ENCODE peak calls at places on chromosome 17, in five cellular contexts. X is IMR-90, N is upper lobe of right lung, B is mesothelial cell of epicardium, O is activated B cell treated with CpG ODN at 0.5 μM for 24 hours. K is an unnamed sample.

GRCh38 chr17:52170963-52171572 is 12.6 kb upstream of the CA10 start:
- DNase-seq in X (no peak), N (no peak), B (no peak), O (no peak), K (peak; percentile 13)

GRCh38 chr17:1398900-1399299 is 1.1 kb downstream of the YWHAE start:
- DNase-seq in X (peak; percentile 40), N (no peak), B (no peak), O (no peak), K (peak; percentile 49)

GRCh38 chr17:16991349-16992009 is 19.6 kb upstream of the TNFRSF13B start:
- DNase-seq in X (peak; percentile 57), N (peak; percentile 93), B (peak; percentile 72), O (peak; percentile 82), K (peak; percentile 92)

GRCh38 chr17:76032073-76032779 is 5.1 kb upstream of the EVPL start:
- DNase-seq in X (no peak), N (no peak), B (no peak), O (no peak), K (no peak)

GRCh38 chr17:63911657-63912100 is 621 bp upstream of the CSHL1 start:
- DNase-seq in X (peak; percentile 8), N (peak; percentile 51), B (no peak), O (peak; percentile 59), K (peak; percentile 80)

GRCh38 chr17:46167826-46168569 is 25.2 kb downstream of the KANSL1 start:
- DNase-seq in X (peak; percentile 90), N (no peak), B (no peak), O (no peak), K (no peak)

GRCh38 chr17:45841883-45842525 is 2.7 kb upstream of the SPPL2C start:
- DNase-seq in X (no peak), N (no peak), B (no peak), O (no peak), K (no peak)

GRCh38 chr17:64173646-64174045 is 43.7 kb upstream of the ERN1 start:
- DNase-seq in X (no peak), N (no peak), B (no peak), O (no peak), K (no peak)

GRCh38 chr17:9971991-9972390 is 66.9 kb upstream of the RCVRN start:
- DNase-seq in X (peak; percentile 44), N (peak; percentile 65), B (no peak), O (no peak), K (no peak)

GRCh38 chr17:7035591-7036368 is at the start of gene SLC16A13:
- DNase-seq in X (peak; percentile 94), N (peak; percentile 99), B (peak; percentile 90), O (peak; percentile 92), K (peak; percentile 99)

GRCh38 chr17:69401251-69401650 is 13.2 kb upstream of the MAP2K6 start:
- DNase-seq in X (no peak), N (no peak), B (no peak), O (no peak), K (no peak)

GRCh38 chr17:37743875-37744632 is 805 bp downstream of the HNF1B start:
- DNase-seq in X (no peak), N (peak; percentile 80), B (no peak), O (peak; percentile 46), K (peak; percentile 27)

GRCh38 chr17:61583660-61584264 is 7.3 kb downstream of the NACA2 start:
- DNase-seq in X (no peak), N (no peak), B (no peak), O (no peak), K (no peak)

GRCh38 chr17:61582593-61582992 is 8.4 kb downstream of the NACA2 start:
- DNase-seq in X (no peak), N (no peak), B (no peak), O (no peak), K (no peak)

GRCh38 chr17:61584266-61584665 is 6.8 kb downstream of the NACA2 start:
- DNase-seq in X (no peak), N (no peak), B (no peak), O (no peak), K (no peak)

GRCh38 chr17:61581611-61582349 is 9.2 kb downstream of the NACA2 start:
- DNase-seq in X (peak; percentile 2), N (no peak), B (no peak), O (no peak), K (no peak)

DNA sequence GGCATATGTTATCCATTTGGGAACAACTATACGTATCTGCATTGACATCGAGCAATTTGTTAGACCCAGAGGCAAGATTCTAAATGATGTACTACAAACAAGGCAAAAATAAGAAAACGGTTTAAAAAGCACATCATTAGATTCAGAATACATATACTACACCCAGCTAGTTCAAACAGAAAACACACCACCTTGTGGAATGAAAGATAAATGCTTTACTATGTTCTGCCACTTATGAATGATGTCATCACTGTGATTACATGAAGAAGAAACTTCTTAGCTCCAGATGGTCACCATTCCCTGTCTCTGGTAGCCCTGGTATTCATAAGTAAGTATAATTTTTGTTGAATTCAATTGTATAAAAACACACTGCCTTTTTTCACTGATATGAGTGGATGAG is 7.8 kb downstream of the NACA2 start:
- DNase-seq in X (peak; percentile 83), N (no peak), B (no peak), O (no peak), K (no peak)
- TF ChIP-seq CTCF in X (peak; percentile 45), N (peak; percentile 22), B (no peak), O (no peak), K (peak; percentile 31)

GRCh38 chr17:38867179-38867994 is 2.5 kb upstream of the LASP1 start:
- DNase-seq in X (peak; percentile 68), N (no peak), B (no peak), O (peak; percentile 48), K (peak; percentile 84)
- TF ChIP-seq CTCF in X (peak; percentile 29), N (peak; percentile 48), B (peak; percentile 58), O (no peak), K (peak; percentile 42)

DNA sequence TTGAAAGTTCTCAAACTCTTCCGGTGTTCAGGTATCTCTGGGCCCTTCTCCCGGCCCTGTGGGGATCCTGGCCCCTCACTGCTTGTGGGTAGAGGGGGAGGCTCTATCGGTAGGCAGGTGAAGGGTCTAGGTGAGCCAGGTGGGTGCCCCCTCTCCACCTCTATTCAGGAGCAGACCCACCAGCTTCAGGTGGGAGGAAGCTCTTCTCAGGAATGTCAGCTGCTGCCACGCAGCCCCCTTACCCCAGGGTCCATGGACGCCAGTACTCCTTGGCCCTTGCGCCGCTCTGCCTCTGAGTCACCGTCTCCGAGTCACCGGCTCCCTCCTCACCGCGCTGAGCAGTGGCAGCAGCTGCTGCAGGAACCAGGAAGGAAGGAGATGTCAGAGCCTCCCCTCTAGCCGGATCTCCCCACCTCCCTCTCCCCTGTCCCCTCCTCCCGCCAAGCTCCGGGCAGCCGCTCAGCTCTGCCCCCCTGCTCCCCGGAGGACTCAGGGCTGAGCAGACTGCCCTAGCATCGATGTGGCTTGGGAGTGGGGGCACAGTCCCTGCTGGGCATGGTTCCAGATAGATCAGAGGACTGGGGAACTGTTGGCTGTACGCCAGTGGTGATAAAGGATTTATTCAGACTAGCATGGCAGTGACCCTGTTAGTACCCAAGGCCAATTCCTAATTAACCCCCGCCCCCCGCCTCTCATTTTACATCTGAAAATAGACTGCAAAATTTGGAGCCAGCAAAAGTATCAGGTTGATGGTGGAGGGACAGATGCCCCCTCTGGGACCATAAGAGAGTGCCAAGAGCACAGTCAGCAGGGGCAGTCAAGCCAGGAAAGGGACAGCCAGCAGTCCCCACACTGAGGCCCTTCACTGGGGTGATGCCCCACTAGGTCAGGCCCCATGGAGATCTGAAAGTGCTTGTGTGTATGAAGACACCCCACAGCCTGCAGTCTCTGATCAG is at the start of gene OSBPL7:
- DNase-seq in X (peak; percentile 87), N (peak; percentile 85), B (peak; percentile 44), O (peak; percentile 55), K (peak; percentile 86)
- TF ChIP-seq CTCF in X (peak; percentile 31), N (no peak), B (no peak), O (no peak), K (no peak)

GRCh38 chr17:67148352-67148751 is 96.6 kb downstream of the HELZ start:
- DNase-seq in X (no peak), N (no peak), B (no peak), O (no peak), K (no peak)

GRCh38 chr17:67151717-67152116 is 93.3 kb downstream of the HELZ start:
- DNase-seq in X (peak; percentile 81), N (no peak), B (no peak), O (no peak), K (no peak)

GRCh38 chr17:67152824-67153223 is 92.2 kb downstream of the HELZ start:
- DNase-seq in X (no peak), N (no peak), B (no peak), O (no peak), K (no peak)

GRCh38 chr17:67145406-67145805 is 99.6 kb downstream of the HELZ start:
- DNase-seq in X (no peak), N (no peak), B (no peak), O (no peak), K (no peak)

GRCh38 chr17:67150826-67151225 is 94.2 kb downstream of the HELZ start:
- DNase-seq in X (no peak), N (no peak), B (no peak), O (no peak), K (no peak)
- TF ChIP-seq CTCF in X (no peak), N (no peak), B (no peak), O (no peak), K (no peak)